ENCODE peak calls at places on chromosome 12, in five cellular contexts. One of them, this sample, is unnamed.

GRCh38 chr12:125300249-125300648 is 235.0 kb downstream of the AACS start:
- DNase-seq in fibroblast of the aortic adventitia: no peak
- DNase-seq in dorsolateral prefrontal cortex: no peak
- DNase-seq in right atrium auricular region: no peak
- DNase-seq in astrocyte of the spinal cord: no peak
- DNase-seq in this sample: no peak

GRCh38 chr12:29343022-29343799 is 37.8 kb downstream of the ERGIC2 start:
- DNase-seq in fibroblast of the aortic adventitia: no peak
- DNase-seq in dorsolateral prefrontal cortex: no peak
- DNase-seq in right atrium auricular region: no peak
- DNase-seq in astrocyte of the spinal cord: no peak
- DNase-seq in this sample: no peak

GRCh38 chr12:96501139-96501741 is 11.9 kb downstream of the CFAP54 start:
- DNase-seq in fibroblast of the aortic adventitia: peak; percentile 77
- DNase-seq in dorsolateral prefrontal cortex: no peak
- DNase-seq in right atrium auricular region: no peak
- DNase-seq in astrocyte of the spinal cord: peak; percentile 76
- DNase-seq in this sample: peak; percentile 19

GRCh38 chr12:24778486-24779304 is 170.2 kb downstream of the BCAT1 start:
- DNase-seq in fibroblast of the aortic adventitia: peak; percentile 73
- DNase-seq in dorsolateral prefrontal cortex: no peak
- DNase-seq in right atrium auricular region: no peak
- DNase-seq in astrocyte of the spinal cord: peak; percentile 77
- DNase-seq in this sample: no peak

GRCh38 chr12:68189766-68190700 is 30.5 kb upstream of the IFNG start:
- DNase-seq in fibroblast of the aortic adventitia: peak; percentile 28
- DNase-seq in dorsolateral prefrontal cortex: no peak
- DNase-seq in right atrium auricular region: no peak
- DNase-seq in astrocyte of the spinal cord: peak; percentile 88
- DNase-seq in this sample: no peak

GRCh38 chr12:115043079-115043478 is 359.1 kb upstream of the TBX3 start:
- DNase-seq in fibroblast of the aortic adventitia: no peak
- DNase-seq in dorsolateral prefrontal cortex: no peak
- DNase-seq in right atrium auricular region: no peak
- DNase-seq in astrocyte of the spinal cord: no peak
- DNase-seq in this sample: no peak

GRCh38 chr12:4011597-4011996 is 138.4 kb upstream of the PARP11 start:
- DNase-seq in fibroblast of the aortic adventitia: no peak
- DNase-seq in dorsolateral prefrontal cortex: no peak
- DNase-seq in right atrium auricular region: no peak
- DNase-seq in astrocyte of the spinal cord: no peak
- DNase-seq in this sample: no peak

GRCh38 chr12:88662093-88662492 is 81.8 kb upstream of the KITLG start:
- DNase-seq in fibroblast of the aortic adventitia: no peak
- DNase-seq in dorsolateral prefrontal cortex: no peak
- DNase-seq in right atrium auricular region: no peak
- DNase-seq in astrocyte of the spinal cord: no peak
- DNase-seq in this sample: no peak

GRCh38 chr12:49089831-49090773 is 4.5 kb downstream of the DHH start:
- DNase-seq in fibroblast of the aortic adventitia: peak; percentile 54
- DNase-seq in dorsolateral prefrontal cortex: peak; percentile 43
- DNase-seq in right atrium auricular region: no peak
- DNase-seq in astrocyte of the spinal cord: peak; percentile 59
- DNase-seq in this sample: peak; percentile 27

GRCh38 chr12:50786498-50787231 is 22.8 kb downstream of the ATF1 start:
- DNase-seq in fibroblast of the aortic adventitia: peak; percentile 95
- DNase-seq in dorsolateral prefrontal cortex: no peak
- DNase-seq in right atrium auricular region: no peak
- DNase-seq in astrocyte of the spinal cord: peak; percentile 91
- DNase-seq in this sample: no peak

GRCh38 chr12:53073881-53074280 is 5.3 kb downstream of the SPRYD3 start:
- DNase-seq in fibroblast of the aortic adventitia: no peak
- DNase-seq in dorsolateral prefrontal cortex: no peak
- DNase-seq in right atrium auricular region: peak; percentile 59
- DNase-seq in astrocyte of the spinal cord: no peak
- DNase-seq in this sample: no peak

GRCh38 chr12:13196302-13196921 is at the start of gene EMP1:
- DNase-seq in fibroblast of the aortic adventitia: peak; percentile 100
- DNase-seq in dorsolateral prefrontal cortex: peak; percentile 22
- DNase-seq in right atrium auricular region: peak; percentile 98
- DNase-seq in astrocyte of the spinal cord: peak; percentile 100
- DNase-seq in this sample: peak; percentile 76

GRCh38 chr12:16323010-16323409 is 24.4 kb upstream of the MGST1 start:
- DNase-seq in fibroblast of the aortic adventitia: peak; percentile 24
- DNase-seq in dorsolateral prefrontal cortex: no peak
- DNase-seq in right atrium auricular region: no peak
- DNase-seq in astrocyte of the spinal cord: peak; percentile 45
- DNase-seq in this sample: no peak

GRCh38 chr12:38664661-38665269 is 240.6 kb downstream of the CPNE8 start:
- DNase-seq in fibroblast of the aortic adventitia: peak; percentile 35
- DNase-seq in dorsolateral prefrontal cortex: no peak
- DNase-seq in right atrium auricular region: no peak
- DNase-seq in astrocyte of the spinal cord: no peak
- DNase-seq in this sample: no peak

GRCh38 chr12:120439646-120440247 is 1.8 kb downstream of the COX6A1 start:
- DNase-seq in fibroblast of the aortic adventitia: peak; percentile 53
- DNase-seq in dorsolateral prefrontal cortex: peak; percentile 31
- DNase-seq in right atrium auricular region: no peak
- DNase-seq in astrocyte of the spinal cord: peak; percentile 54
- DNase-seq in this sample: peak; percentile 74

DNA sequence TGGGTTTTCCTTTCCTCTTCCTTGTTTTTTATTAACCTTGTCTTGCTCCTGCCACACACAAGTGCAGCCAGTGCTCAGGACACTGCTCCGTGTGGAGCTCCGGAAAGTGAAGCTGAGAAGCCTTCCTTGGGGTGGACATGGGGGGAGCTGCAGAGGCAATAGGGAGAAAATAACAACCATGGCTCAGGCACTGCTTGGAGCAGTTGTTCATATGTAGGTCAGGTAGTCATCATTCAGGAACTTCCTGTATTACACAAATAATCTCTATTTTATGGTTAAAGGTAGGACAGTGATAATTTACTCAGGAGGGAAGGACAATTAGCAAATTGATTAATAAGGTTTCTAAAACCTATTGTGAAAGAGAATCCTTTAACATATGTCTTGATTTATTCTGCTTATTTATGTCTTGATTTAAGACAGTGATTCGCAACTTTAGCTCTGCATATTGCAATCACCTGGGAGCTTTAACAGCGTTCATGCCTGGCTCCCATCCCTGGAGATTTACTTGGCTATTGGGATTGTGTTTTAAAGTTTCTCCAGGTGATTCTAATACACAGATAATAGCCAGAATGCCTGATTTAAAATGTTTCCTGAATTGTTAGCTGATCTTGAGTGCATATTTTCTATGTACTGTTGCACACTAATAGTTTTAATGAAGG is 92.1 kb downstream of the ETV6 start:
- DNase-seq in fibroblast of the aortic adventitia: no peak
- DNase-seq in dorsolateral prefrontal cortex: no peak
- DNase-seq in right atrium auricular region: no peak
- DNase-seq in astrocyte of the spinal cord: no peak
- DNase-seq in this sample: no peak
- TF ChIP-seq CTCF in fibroblast of the aortic adventitia: no peak
- TF ChIP-seq CTCF in dorsolateral prefrontal cortex: no peak
- TF ChIP-seq CTCF in right atrium auricular region: no peak
- TF ChIP-seq CTCF in astrocyte of the spinal cord: no peak
- TF ChIP-seq CTCF in this sample: no peak

GRCh38 chr12:108597559-108598471 is at the start of gene TMEM119:
- DNase-seq in fibroblast of the aortic adventitia: peak; percentile 77
- DNase-seq in dorsolateral prefrontal cortex: no peak
- DNase-seq in right atrium auricular region: no peak
- DNase-seq in astrocyte of the spinal cord: no peak
- DNase-seq in this sample: no peak

GRCh38 chr12:108595711-108596647 is 1.9 kb downstream of the TMEM119 start:
- DNase-seq in fibroblast of the aortic adventitia: no peak
- DNase-seq in dorsolateral prefrontal cortex: no peak
- DNase-seq in right atrium auricular region: no peak
- DNase-seq in astrocyte of the spinal cord: no peak
- DNase-seq in this sample: no peak

GRCh38 chr12:108594960-108595710 is 2.7 kb downstream of the TMEM119 start:
- DNase-seq in fibroblast of the aortic adventitia: no peak
- DNase-seq in dorsolateral prefrontal cortex: no peak
- DNase-seq in right atrium auricular region: no peak
- DNase-seq in astrocyte of the spinal cord: no peak
- DNase-seq in this sample: no peak

GRCh38 chr12:108598553-108599250 is 818 bp upstream of the TMEM119 start:
- DNase-seq in fibroblast of the aortic adventitia: no peak
- DNase-seq in dorsolateral prefrontal cortex: no peak
- DNase-seq in right atrium auricular region: no peak
- DNase-seq in astrocyte of the spinal cord: no peak
- DNase-seq in this sample: no peak

DNA sequence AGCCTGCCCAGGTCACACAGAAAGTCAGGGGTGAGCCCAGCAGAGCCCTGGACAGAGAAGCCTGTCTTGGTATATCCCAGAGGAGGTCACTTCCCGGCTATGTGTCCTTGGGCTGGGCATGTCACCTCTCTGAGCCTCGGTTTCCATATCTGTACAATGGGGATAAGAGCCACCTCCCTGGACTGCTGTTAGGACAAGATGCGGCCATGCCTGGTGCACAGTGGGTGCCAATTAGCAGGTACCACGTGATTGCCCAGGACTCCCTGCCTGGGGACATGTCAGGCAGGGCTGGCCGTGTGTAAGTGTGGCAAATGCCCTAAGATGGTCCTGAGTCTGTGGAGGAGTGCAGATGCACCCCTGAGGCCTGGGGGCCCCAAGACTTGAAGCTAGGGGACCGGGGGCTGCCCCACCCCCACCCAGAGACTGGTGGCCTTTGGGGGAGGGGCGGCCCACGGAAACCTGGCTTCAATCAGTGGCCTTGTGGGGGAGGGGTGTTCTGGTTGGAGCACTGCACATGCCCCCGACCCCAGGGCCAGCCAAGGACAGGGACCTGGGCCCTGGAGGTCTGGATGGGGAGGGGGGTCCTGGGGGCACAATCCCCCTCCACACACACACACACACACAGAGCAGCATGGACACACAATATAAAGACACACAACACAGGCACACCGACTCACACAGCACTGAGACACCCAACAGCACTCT is 878 bp downstream of the TMEM119 start:
- DNase-seq in fibroblast of the aortic adventitia: no peak
- DNase-seq in dorsolateral prefrontal cortex: no peak
- DNase-seq in right atrium auricular region: no peak
- DNase-seq in astrocyte of the spinal cord: no peak
- DNase-seq in this sample: no peak
- H3K4me3 ChIP-seq in fibroblast of the aortic adventitia: peak overlapping the region; percentile 93
- H3K4me3 ChIP-seq in dorsolateral prefrontal cortex: no peak overlapping the region
- H3K4me3 ChIP-seq in right atrium auricular region: peak overlapping the region; percentile 40
- H3K4me3 ChIP-seq in astrocyte of the spinal cord: peak overlapping the region; percentile 20
- H3K4me3 ChIP-seq in this sample: no peak overlapping the region

GRCh38 chr12:94286580-94287244 is 138.3 kb downstream of the PLXNC1 start:
- DNase-seq in fibroblast of the aortic adventitia: no peak
- DNase-seq in dorsolateral prefrontal cortex: no peak
- DNase-seq in right atrium auricular region: no peak
- DNase-seq in astrocyte of the spinal cord: no peak
- DNase-seq in this sample: no peak

GRCh38 chr12:94290353-94290752 is 142.0 kb downstream of the PLXNC1 start:
- DNase-seq in fibroblast of the aortic adventitia: no peak
- DNase-seq in dorsolateral prefrontal cortex: no peak
- DNase-seq in right atrium auricular region: no peak
- DNase-seq in astrocyte of the spinal cord: no peak
- DNase-seq in this sample: no peak

GRCh38 chr12:94287245-94287628 is 138.9 kb downstream of the PLXNC1 start:
- DNase-seq in fibroblast of the aortic adventitia: no peak
- DNase-seq in dorsolateral prefrontal cortex: no peak
- DNase-seq in right atrium auricular region: no peak
- DNase-seq in astrocyte of the spinal cord: no peak
- DNase-seq in this sample: no peak

GRCh38 chr12:94285954-94286579 is 137.7 kb downstream of the PLXNC1 start:
- DNase-seq in fibroblast of the aortic adventitia: no peak
- DNase-seq in dorsolateral prefrontal cortex: no peak
- DNase-seq in right atrium auricular region: no peak
- DNase-seq in astrocyte of the spinal cord: no peak
- DNase-seq in this sample: no peak

DNA sequence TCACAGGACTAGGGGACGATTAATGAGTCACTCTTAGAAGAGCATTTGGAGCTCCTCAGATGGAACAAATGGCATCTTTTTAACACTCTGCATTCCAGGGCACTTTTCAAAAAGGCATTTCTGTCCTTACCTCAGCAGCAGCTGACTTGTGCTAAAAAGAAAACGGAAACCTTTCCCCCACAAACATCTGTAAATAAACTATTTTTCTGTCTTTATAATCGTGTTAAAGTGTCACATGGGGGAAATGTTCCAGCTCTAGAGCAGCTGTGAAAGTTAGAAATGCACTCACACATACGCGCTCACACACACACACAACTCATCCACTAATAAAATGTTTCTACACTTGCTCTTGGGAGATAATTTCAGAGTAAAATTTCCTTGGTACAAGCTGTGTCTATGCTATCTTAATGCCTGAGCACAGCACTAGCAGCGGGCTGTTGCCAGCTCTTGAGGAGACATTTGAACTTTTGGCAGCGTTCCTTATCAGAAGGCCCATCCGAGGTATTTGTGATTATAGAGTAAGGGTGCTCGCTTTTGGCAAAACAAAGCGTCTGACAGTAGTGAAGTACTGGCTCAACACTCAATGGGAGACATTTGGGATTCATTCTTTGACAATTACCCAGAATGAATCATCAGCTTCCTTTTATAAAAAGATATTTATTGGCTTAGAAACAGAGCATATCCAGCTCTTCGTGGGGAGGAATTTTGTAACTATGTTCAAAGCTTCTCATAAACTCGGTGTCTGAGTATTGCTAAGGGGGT is 141.4 kb downstream of the PLXNC1 start:
- DNase-seq in fibroblast of the aortic adventitia: peak; percentile 95
- DNase-seq in dorsolateral prefrontal cortex: no peak
- DNase-seq in right atrium auricular region: no peak
- DNase-seq in astrocyte of the spinal cord: peak; percentile 73
- DNase-seq in this sample: no peak
- TF ChIP-seq CTCF in fibroblast of the aortic adventitia: no peak
- TF ChIP-seq CTCF in dorsolateral prefrontal cortex: no peak
- TF ChIP-seq CTCF in right atrium auricular region: no peak
- TF ChIP-seq CTCF in astrocyte of the spinal cord: no peak
- TF ChIP-seq CTCF in this sample: no peak

DNA sequence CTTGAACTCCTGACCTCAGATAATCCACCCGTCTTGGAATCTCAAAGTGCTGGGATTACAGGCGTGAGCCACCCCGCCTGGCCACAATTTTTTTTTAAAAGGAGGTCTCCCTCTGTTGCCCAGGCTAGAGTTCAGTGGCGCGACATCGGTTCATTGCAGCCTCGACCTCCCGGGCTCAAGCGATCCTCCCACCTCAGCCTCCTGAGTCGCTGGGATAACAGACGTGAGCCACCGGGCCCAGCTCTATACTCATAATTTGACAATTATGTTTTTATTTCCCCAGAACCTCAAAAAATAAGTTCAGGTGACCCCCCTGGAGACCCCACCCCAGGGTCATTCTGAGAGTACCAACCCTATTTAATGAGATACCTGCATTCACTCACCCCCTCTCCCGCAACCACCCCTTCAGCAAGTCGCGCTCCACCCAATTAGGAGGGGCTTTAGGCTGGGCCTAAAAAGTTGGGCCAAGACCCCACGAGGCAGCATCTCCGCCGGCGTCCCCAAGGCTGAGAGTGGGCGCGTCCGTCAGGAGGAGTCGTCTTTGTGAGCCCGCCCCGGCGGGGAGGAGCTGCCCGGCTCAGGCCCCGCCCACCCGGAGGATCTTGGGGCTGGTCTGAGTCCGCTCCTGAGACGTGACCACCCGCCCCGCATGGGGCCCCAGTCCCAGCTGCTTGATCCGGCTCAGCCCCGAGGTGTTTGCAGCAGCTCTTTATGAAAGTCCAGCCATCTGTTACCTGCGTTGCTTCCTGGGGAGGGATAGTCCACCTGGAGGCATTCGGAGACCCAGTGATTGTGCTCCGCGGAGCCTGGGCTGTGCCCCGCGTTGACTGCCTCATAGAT is at the start of gene ANKRD33:
- DNase-seq in fibroblast of the aortic adventitia: no peak
- DNase-seq in dorsolateral prefrontal cortex: no peak
- DNase-seq in right atrium auricular region: no peak
- DNase-seq in astrocyte of the spinal cord: no peak
- DNase-seq in this sample: peak; percentile 34
- H3K4me3 ChIP-seq in fibroblast of the aortic adventitia: no peak within 1 kb of the TSS
- H3K4me3 ChIP-seq in dorsolateral prefrontal cortex: no peak within 1 kb of the TSS
- H3K4me3 ChIP-seq in right atrium auricular region: no peak within 1 kb of the TSS
- H3K4me3 ChIP-seq in astrocyte of the spinal cord: no peak within 1 kb of the TSS
- H3K4me3 ChIP-seq in this sample: no peak within 1 kb of the TSS

This sample was measured in body of pancreas.